ENCODE peak calls at places on chromosomes 3 and 15, in seven cellular contexts. G is fibroblast of lung, W is foreskin fibroblast, O is H1, F is astrocyte, Q is pancreas, L is fibroblast of the aortic adventitia. V is an unnamed sample.

GRCh38 chr3:182739619-182740018 is 53.7 kb upstream of the ATP11B start:
- DNase-seq in G (peak), W (peak), O (no peak), F (peak), Q (no peak), L (peak), V (no peak)

GRCh38 chr15:38886315-38887163 is 321.9 kb upstream of the RASGRP1 start:
- DNase-seq in G (peak), W (peak), O (no peak), F (peak), Q (no peak), L (peak), V (no peak)

GRCh38 chr3:175526609-175527280 is 667.6 kb downstream of the NAALADL2 start:
- DNase-seq in G (peak), W (peak), O (no peak), F (peak), Q (no peak), L (peak), V (no peak)

GRCh38 chr15:84947947-84948830 is 33.5 kb upstream of the PDE8A start:
- DNase-seq in G (peak), W (peak), O (no peak), F (peak), Q (no peak), L (peak), V (no peak)

GRCh38 chr3:67642734-67643133 is 11.7 kb downstream of the SUCLG2 start:
- DNase-seq in G (no peak), W (no peak), O (no peak), F (no peak), Q (no peak), L (no peak), V (no peak)

GRCh38 chr3:27044926-27045481 is 324.2 kb downstream of the NEK10 start:
- DNase-seq in G (no peak), W (no peak), O (no peak), F (no peak), Q (no peak), L (no peak), V (no peak)

GRCh38 chr3:146133436-146133835 is 27.5 kb downstream of the PLOD2 start:
- DNase-seq in G (peak), W (peak), O (no peak), F (no peak), Q (no peak), L (peak), V (no peak)

GRCh38 chr15:70726753-70727152 is 36.6 kb downstream of the UACA start:
- DNase-seq in G (peak), W (no peak), O (no peak), F (peak), Q (no peak), L (peak), V (no peak)

GRCh38 chr3:56366641-56366984 is 101.7 kb downstream of the ERC2 start:
- DNase-seq in G (peak), W (no peak), O (no peak), F (peak), Q (no peak), L (no peak), V (no peak)

DNA sequence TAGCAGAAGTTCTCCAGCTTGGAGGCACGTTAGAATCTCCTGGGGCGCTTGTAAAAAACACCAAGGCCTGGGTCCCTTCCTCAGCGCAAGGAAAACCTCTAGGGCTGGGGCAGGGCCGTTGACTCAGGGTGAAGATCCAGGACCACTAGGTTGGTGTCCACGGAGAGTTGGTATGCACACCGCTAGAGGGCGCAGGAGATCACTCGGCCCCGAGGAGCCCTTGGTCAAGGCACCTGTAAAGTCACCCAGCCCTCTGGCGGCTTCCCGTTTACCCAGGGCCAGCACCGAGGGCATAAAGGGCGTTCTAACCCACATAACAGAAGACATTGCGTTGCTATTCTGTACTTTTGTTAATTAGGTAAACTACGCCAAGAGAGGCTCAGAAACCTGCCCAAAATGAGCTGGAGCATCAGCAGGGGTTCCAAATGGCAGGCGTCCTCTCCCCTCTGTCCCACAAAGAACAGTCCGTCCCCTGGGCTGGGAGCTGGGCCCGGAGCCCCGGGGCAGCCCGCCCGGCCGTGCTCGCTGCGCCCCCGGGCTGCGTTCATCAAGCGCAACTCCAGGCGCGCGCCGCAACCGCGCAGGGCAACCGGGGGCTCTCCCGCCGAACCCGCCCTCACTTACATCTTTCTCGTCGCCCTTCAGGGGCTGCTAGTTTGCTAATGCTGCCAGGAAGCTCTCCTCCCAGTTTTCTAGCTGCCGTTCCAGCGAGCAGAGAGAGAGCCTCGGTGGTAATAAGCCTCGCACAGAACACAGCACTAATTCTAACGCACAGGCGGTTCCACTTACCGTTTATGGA is 332.1 kb downstream of the ARRDC4 start:
- DNase-seq in G (no peak), W (peak), O (peak), F (no peak), Q (peak), L (peak), V (no peak)
- TF ChIP-seq CTCF in G (peak), W (peak), O (peak), F (peak), Q (peak), L (peak), V (no peak)

GRCh38 chr3:134447371-134447770 is 38.4 kb downstream of the ANAPC13 start:
- DNase-seq in G (no peak), W (no peak), O (no peak), F (no peak), Q (no peak), L (no peak), V (no peak)

GRCh38 chr3:134448664-134449063 is 37.1 kb downstream of the ANAPC13 start:
- DNase-seq in G (no peak), W (no peak), O (no peak), F (no peak), Q (no peak), L (no peak), V (no peak)

GRCh38 chr3:134446800-134447199 is 39.0 kb downstream of the ANAPC13 start:
- DNase-seq in G (peak), W (peak), O (no peak), F (peak), Q (no peak), L (peak), V (no peak)

GRCh38 chr3:134449951-134450350 is 35.8 kb downstream of the ANAPC13 start:
- DNase-seq in G (no peak), W (no peak), O (no peak), F (no peak), Q (no peak), L (no peak), V (no peak)

GRCh38 chr3:134449277-134449676 is 36.5 kb downstream of the ANAPC13 start:
- DNase-seq in G (no peak), W (peak), O (no peak), F (no peak), Q (no peak), L (peak), V (no peak)
- TF ChIP-seq CTCF in G (peak), W (peak), O (peak), F (peak), Q (no peak), L (peak), V (no peak)

GRCh38 chr15:54289590-54290136 is 311.4 kb downstream of the UNC13C start:
- DNase-seq in G (no peak), W (no peak), O (no peak), F (no peak), Q (no peak), L (no peak), V (no peak)
- TF ChIP-seq CTCF in G (peak), W (no peak), O (no peak), F (no peak), Q (no peak), L (no peak), V (no peak)

DNA sequence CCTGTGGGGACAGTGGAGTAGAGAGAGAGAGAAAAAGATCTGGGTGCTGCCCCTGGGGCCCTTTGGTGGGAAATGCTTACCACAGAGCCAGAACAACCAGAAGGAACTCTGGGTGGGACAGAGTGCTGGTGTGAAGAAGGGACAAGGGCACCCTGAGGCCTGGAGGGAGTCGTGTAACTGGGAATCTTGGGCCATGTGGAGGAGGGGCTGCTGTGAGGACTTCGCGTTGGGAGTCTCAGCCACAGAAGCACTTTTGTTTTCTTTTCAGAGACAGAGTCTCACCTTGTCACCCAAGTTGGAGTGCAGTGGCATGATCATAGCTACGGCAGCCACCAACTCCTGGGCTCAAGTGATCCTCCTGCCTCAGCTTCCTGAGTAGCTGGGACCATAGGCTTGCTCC is 24.3 kb downstream of the XYLB start:
- DNase-seq in G (no peak), W (no peak), O (no peak), F (no peak), Q (no peak), L (no peak), V (no peak)
- TF ChIP-seq CTCF in G (no peak), W (no peak), O (no peak), F (no peak), Q (no peak), L (no peak), V (no peak)